ENCODE peak calls at places on chromosomes 5 and 9, in ten cellular contexts. One of them, this sample, is unnamed.

GRCh38 chr9:84381508-84381907 is 41.0 kb upstream of the SLC28A3 start:
- DNase-seq in T-helper 9 cell: no peak
- DNase-seq in RWPE1: no peak
- DNase-seq in Peyer's patch: no peak
- DNase-seq in stimulated activated CD8-positive, alpha-beta memory T cell treated with anti-CD3 and anti-CD28 coated beads, Interleukin-7, amount 100 ng/mL, for 24 hours: no peak
- DNase-seq in body of pancreas: no peak
- DNase-seq in dermis microvascular lymphatic vessel endothelial cell: no peak
- DNase-seq in HFF-Myc: no peak
- DNase-seq in NCI-H2029 treated with DMSO at 0.1 percent for 48 hours: no peak
- DNase-seq in ELR: no peak
- DNase-seq in this sample: no peak

GRCh38 chr5:80125962-80126480 is 90.9 kb downstream of the THBS4 start:
- DNase-seq in T-helper 9 cell: no peak
- DNase-seq in RWPE1: peak; percentile 29
- DNase-seq in Peyer's patch: no peak
- DNase-seq in stimulated activated CD8-positive, alpha-beta memory T cell treated with anti-CD3 and anti-CD28 coated beads, Interleukin-7, amount 100 ng/mL, for 24 hours: no peak
- DNase-seq in body of pancreas: no peak
- DNase-seq in dermis microvascular lymphatic vessel endothelial cell: no peak
- DNase-seq in HFF-Myc: peak; percentile 16
- DNase-seq in NCI-H2029 treated with DMSO at 0.1 percent for 48 hours: no peak
- DNase-seq in ELR: peak; percentile 90
- DNase-seq in this sample: peak; percentile 96

GRCh38 chr5:71475788-71476384 is 20.4 kb downstream of the BDP1 start:
- DNase-seq in T-helper 9 cell: no peak
- DNase-seq in RWPE1: peak; percentile 57
- DNase-seq in Peyer's patch: no peak
- DNase-seq in stimulated activated CD8-positive, alpha-beta memory T cell treated with anti-CD3 and anti-CD28 coated beads, Interleukin-7, amount 100 ng/mL, for 24 hours: no peak
- DNase-seq in body of pancreas: no peak
- DNase-seq in dermis microvascular lymphatic vessel endothelial cell: no peak
- DNase-seq in HFF-Myc: no peak
- DNase-seq in NCI-H2029 treated with DMSO at 0.1 percent for 48 hours: no peak
- DNase-seq in ELR: peak; percentile 54
- DNase-seq in this sample: peak; percentile 30

GRCh38 chr5:102286465-102286864 is 9.6 kb downstream of the SLCO4C1 start:
- DNase-seq in T-helper 9 cell: no peak
- DNase-seq in RWPE1: no peak
- DNase-seq in Peyer's patch: no peak
- DNase-seq in stimulated activated CD8-positive, alpha-beta memory T cell treated with anti-CD3 and anti-CD28 coated beads, Interleukin-7, amount 100 ng/mL, for 24 hours: no peak
- DNase-seq in body of pancreas: no peak
- DNase-seq in dermis microvascular lymphatic vessel endothelial cell: no peak
- DNase-seq in HFF-Myc: no peak
- DNase-seq in NCI-H2029 treated with DMSO at 0.1 percent for 48 hours: no peak
- DNase-seq in ELR: no peak
- DNase-seq in this sample: no peak

GRCh38 chr9:89185980-89186379 is 7.4 kb upstream of the SHC3 start:
- DNase-seq in T-helper 9 cell: no peak
- DNase-seq in RWPE1: no peak
- DNase-seq in Peyer's patch: no peak
- DNase-seq in stimulated activated CD8-positive, alpha-beta memory T cell treated with anti-CD3 and anti-CD28 coated beads, Interleukin-7, amount 100 ng/mL, for 24 hours: no peak
- DNase-seq in body of pancreas: no peak
- DNase-seq in dermis microvascular lymphatic vessel endothelial cell: no peak
- DNase-seq in HFF-Myc: no peak
- DNase-seq in NCI-H2029 treated with DMSO at 0.1 percent for 48 hours: no peak
- DNase-seq in ELR: peak; percentile 38
- DNase-seq in this sample: peak; percentile 19

GRCh38 chr9:127828262-127829031 is 25.8 kb downstream of the FPGS start:
- DNase-seq in T-helper 9 cell: no peak
- DNase-seq in RWPE1: peak; percentile 57
- DNase-seq in Peyer's patch: peak; percentile 80
- DNase-seq in stimulated activated CD8-positive, alpha-beta memory T cell treated with anti-CD3 and anti-CD28 coated beads, Interleukin-7, amount 100 ng/mL, for 24 hours: no peak
- DNase-seq in body of pancreas: peak; percentile 84
- DNase-seq in dermis microvascular lymphatic vessel endothelial cell: peak; percentile 39
- DNase-seq in HFF-Myc: peak; percentile 36
- DNase-seq in NCI-H2029 treated with DMSO at 0.1 percent for 48 hours: no peak
- DNase-seq in ELR: peak; percentile 76
- DNase-seq in this sample: peak; percentile 55

GRCh38 chr9:87512321-87512720 is 14.7 kb downstream of the DAPK1 start:
- DNase-seq in T-helper 9 cell: no peak
- DNase-seq in RWPE1: no peak
- DNase-seq in Peyer's patch: no peak
- DNase-seq in stimulated activated CD8-positive, alpha-beta memory T cell treated with anti-CD3 and anti-CD28 coated beads, Interleukin-7, amount 100 ng/mL, for 24 hours: no peak
- DNase-seq in body of pancreas: no peak
- DNase-seq in dermis microvascular lymphatic vessel endothelial cell: no peak
- DNase-seq in HFF-Myc: no peak
- DNase-seq in NCI-H2029 treated with DMSO at 0.1 percent for 48 hours: peak; percentile 91
- DNase-seq in ELR: no peak
- DNase-seq in this sample: no peak

GRCh38 chr5:9196403-9197224 is 349.3 kb downstream of the SEMA5A start:
- DNase-seq in T-helper 9 cell: no peak
- DNase-seq in RWPE1: peak; percentile 26
- DNase-seq in Peyer's patch: no peak
- DNase-seq in stimulated activated CD8-positive, alpha-beta memory T cell treated with anti-CD3 and anti-CD28 coated beads, Interleukin-7, amount 100 ng/mL, for 24 hours: no peak
- DNase-seq in body of pancreas: no peak
- DNase-seq in dermis microvascular lymphatic vessel endothelial cell: no peak
- DNase-seq in HFF-Myc: no peak
- DNase-seq in NCI-H2029 treated with DMSO at 0.1 percent for 48 hours: no peak
- DNase-seq in ELR: peak; percentile 93
- DNase-seq in this sample: peak; percentile 33

GRCh38 chr5:122183098-122183794 is 53.9 kb downstream of the ZNF474 start:
- DNase-seq in T-helper 9 cell: no peak
- DNase-seq in RWPE1: peak; percentile 87
- DNase-seq in Peyer's patch: no peak
- DNase-seq in stimulated activated CD8-positive, alpha-beta memory T cell treated with anti-CD3 and anti-CD28 coated beads, Interleukin-7, amount 100 ng/mL, for 24 hours: no peak
- DNase-seq in body of pancreas: peak; percentile 58
- DNase-seq in dermis microvascular lymphatic vessel endothelial cell: no peak
- DNase-seq in HFF-Myc: no peak
- DNase-seq in NCI-H2029 treated with DMSO at 0.1 percent for 48 hours: no peak
- DNase-seq in ELR: peak; percentile 89
- DNase-seq in this sample: peak; percentile 84

GRCh38 chr5:16568875-16569580 is 47.8 kb downstream of the RETREG1 start:
- DNase-seq in T-helper 9 cell: no peak
- DNase-seq in RWPE1: peak; percentile 62
- DNase-seq in Peyer's patch: no peak
- DNase-seq in stimulated activated CD8-positive, alpha-beta memory T cell treated with anti-CD3 and anti-CD28 coated beads, Interleukin-7, amount 100 ng/mL, for 24 hours: no peak
- DNase-seq in body of pancreas: peak; percentile 49
- DNase-seq in dermis microvascular lymphatic vessel endothelial cell: no peak
- DNase-seq in HFF-Myc: no peak
- DNase-seq in NCI-H2029 treated with DMSO at 0.1 percent for 48 hours: no peak
- DNase-seq in ELR: peak; percentile 55
- DNase-seq in this sample: peak; percentile 83

GRCh38 chr9:96486351-96487029 is 36.5 kb downstream of the HABP4 start:
- DNase-seq in T-helper 9 cell: no peak
- DNase-seq in RWPE1: no peak
- DNase-seq in Peyer's patch: no peak
- DNase-seq in stimulated activated CD8-positive, alpha-beta memory T cell treated with anti-CD3 and anti-CD28 coated beads, Interleukin-7, amount 100 ng/mL, for 24 hours: no peak
- DNase-seq in body of pancreas: peak; percentile 67
- DNase-seq in dermis microvascular lymphatic vessel endothelial cell: no peak
- DNase-seq in HFF-Myc: peak; percentile 77
- DNase-seq in NCI-H2029 treated with DMSO at 0.1 percent for 48 hours: no peak
- DNase-seq in ELR: peak; percentile 37
- DNase-seq in this sample: peak; percentile 82

GRCh38 chr5:35246411-35246810 is 16.1 kb upstream of the PRLR start:
- DNase-seq in T-helper 9 cell: no peak
- DNase-seq in RWPE1: no peak
- DNase-seq in Peyer's patch: no peak
- DNase-seq in stimulated activated CD8-positive, alpha-beta memory T cell treated with anti-CD3 and anti-CD28 coated beads, Interleukin-7, amount 100 ng/mL, for 24 hours: no peak
- DNase-seq in body of pancreas: peak; percentile 48
- DNase-seq in dermis microvascular lymphatic vessel endothelial cell: no peak
- DNase-seq in HFF-Myc: no peak
- DNase-seq in NCI-H2029 treated with DMSO at 0.1 percent for 48 hours: no peak
- DNase-seq in ELR: peak; percentile 21
- DNase-seq in this sample: no peak

GRCh38 chr5:95720094-95720793 is 10.9 kb upstream of the RHOBTB3 start:
- DNase-seq in T-helper 9 cell: no peak
- DNase-seq in RWPE1: no peak
- DNase-seq in Peyer's patch: no peak
- DNase-seq in stimulated activated CD8-positive, alpha-beta memory T cell treated with anti-CD3 and anti-CD28 coated beads, Interleukin-7, amount 100 ng/mL, for 24 hours: no peak
- DNase-seq in body of pancreas: peak; percentile 60
- DNase-seq in dermis microvascular lymphatic vessel endothelial cell: no peak
- DNase-seq in HFF-Myc: no peak
- DNase-seq in NCI-H2029 treated with DMSO at 0.1 percent for 48 hours: no peak
- DNase-seq in ELR: no peak
- DNase-seq in this sample: no peak

GRCh38 chr9:94950040-94950732 is 223.7 kb downstream of the AOPEP start:
- DNase-seq in T-helper 9 cell: no peak
- DNase-seq in RWPE1: no peak
- DNase-seq in Peyer's patch: no peak
- DNase-seq in stimulated activated CD8-positive, alpha-beta memory T cell treated with anti-CD3 and anti-CD28 coated beads, Interleukin-7, amount 100 ng/mL, for 24 hours: no peak
- DNase-seq in body of pancreas: peak; percentile 42
- DNase-seq in dermis microvascular lymphatic vessel endothelial cell: no peak
- DNase-seq in HFF-Myc: no peak
- DNase-seq in NCI-H2029 treated with DMSO at 0.1 percent for 48 hours: peak; percentile 66
- DNase-seq in ELR: no peak
- DNase-seq in this sample: no peak

GRCh38 chr5:104928906-104929520 is 1366.4 kb upstream of the NUDT12 start:
- DNase-seq in T-helper 9 cell: no peak
- DNase-seq in RWPE1: no peak
- DNase-seq in Peyer's patch: no peak
- DNase-seq in stimulated activated CD8-positive, alpha-beta memory T cell treated with anti-CD3 and anti-CD28 coated beads, Interleukin-7, amount 100 ng/mL, for 24 hours: no peak
- DNase-seq in body of pancreas: no peak
- DNase-seq in dermis microvascular lymphatic vessel endothelial cell: no peak
- DNase-seq in HFF-Myc: no peak
- DNase-seq in NCI-H2029 treated with DMSO at 0.1 percent for 48 hours: no peak
- DNase-seq in ELR: no peak
- DNase-seq in this sample: no peak

GRCh38 chr5:111772456-111772855 is 15.5 kb upstream of the NREP start:
- DNase-seq in T-helper 9 cell: no peak
- DNase-seq in RWPE1: no peak
- DNase-seq in Peyer's patch: no peak
- DNase-seq in stimulated activated CD8-positive, alpha-beta memory T cell treated with anti-CD3 and anti-CD28 coated beads, Interleukin-7, amount 100 ng/mL, for 24 hours: no peak
- DNase-seq in body of pancreas: no peak
- DNase-seq in dermis microvascular lymphatic vessel endothelial cell: no peak
- DNase-seq in HFF-Myc: no peak
- DNase-seq in NCI-H2029 treated with DMSO at 0.1 percent for 48 hours: no peak
- DNase-seq in ELR: peak; percentile 11
- DNase-seq in this sample: peak; percentile 44

GRCh38 chr5:136194611-136195010 is 1.6 kb upstream of the SMIM32 start:
- DNase-seq in T-helper 9 cell: no peak
- DNase-seq in RWPE1: no peak
- DNase-seq in Peyer's patch: no peak
- DNase-seq in stimulated activated CD8-positive, alpha-beta memory T cell treated with anti-CD3 and anti-CD28 coated beads, Interleukin-7, amount 100 ng/mL, for 24 hours: no peak
- DNase-seq in body of pancreas: no peak
- DNase-seq in dermis microvascular lymphatic vessel endothelial cell: no peak
- DNase-seq in HFF-Myc: no peak
- DNase-seq in NCI-H2029 treated with DMSO at 0.1 percent for 48 hours: no peak
- DNase-seq in ELR: no peak
- DNase-seq in this sample: no peak

GRCh38 chr5:73749485-73750270 is 123.7 kb downstream of the ARHGEF28 start:
- DNase-seq in T-helper 9 cell: no peak
- DNase-seq in RWPE1: no peak
- DNase-seq in Peyer's patch: no peak
- DNase-seq in stimulated activated CD8-positive, alpha-beta memory T cell treated with anti-CD3 and anti-CD28 coated beads, Interleukin-7, amount 100 ng/mL, for 24 hours: no peak
- DNase-seq in body of pancreas: no peak
- DNase-seq in dermis microvascular lymphatic vessel endothelial cell: no peak
- DNase-seq in HFF-Myc: no peak
- DNase-seq in NCI-H2029 treated with DMSO at 0.1 percent for 48 hours: no peak
- DNase-seq in ELR: no peak
- DNase-seq in this sample: no peak

GRCh38 chr9:109120204-109120789 is 550 bp upstream of the TMEM245 start:
- DNase-seq in T-helper 9 cell: no peak
- DNase-seq in RWPE1: no peak
- DNase-seq in Peyer's patch: no peak
- DNase-seq in stimulated activated CD8-positive, alpha-beta memory T cell treated with anti-CD3 and anti-CD28 coated beads, Interleukin-7, amount 100 ng/mL, for 24 hours: no peak
- DNase-seq in body of pancreas: no peak
- DNase-seq in dermis microvascular lymphatic vessel endothelial cell: no peak
- DNase-seq in HFF-Myc: no peak
- DNase-seq in NCI-H2029 treated with DMSO at 0.1 percent for 48 hours: no peak
- DNase-seq in ELR: peak; percentile 9
- DNase-seq in this sample: no peak

GRCh38 chr9:134162926-134163373 is 1.4 kb downstream of the RNU6ATAC start:
- DNase-seq in T-helper 9 cell: no peak
- DNase-seq in RWPE1: no peak
- DNase-seq in Peyer's patch: no peak
- DNase-seq in stimulated activated CD8-positive, alpha-beta memory T cell treated with anti-CD3 and anti-CD28 coated beads, Interleukin-7, amount 100 ng/mL, for 24 hours: no peak
- DNase-seq in body of pancreas: no peak
- DNase-seq in dermis microvascular lymphatic vessel endothelial cell: no peak
- DNase-seq in HFF-Myc: no peak
- DNase-seq in NCI-H2029 treated with DMSO at 0.1 percent for 48 hours: no peak
- DNase-seq in ELR: no peak
- DNase-seq in this sample: no peak

GRCh38 chr5:5799826-5800225 is 377.3 kb downstream of the ICE1 start:
- DNase-seq in T-helper 9 cell: no peak
- DNase-seq in RWPE1: no peak
- DNase-seq in Peyer's patch: no peak
- DNase-seq in stimulated activated CD8-positive, alpha-beta memory T cell treated with anti-CD3 and anti-CD28 coated beads, Interleukin-7, amount 100 ng/mL, for 24 hours: no peak
- DNase-seq in body of pancreas: no peak
- DNase-seq in dermis microvascular lymphatic vessel endothelial cell: no peak
- DNase-seq in HFF-Myc: no peak
- DNase-seq in NCI-H2029 treated with DMSO at 0.1 percent for 48 hours: no peak
- DNase-seq in ELR: no peak
- DNase-seq in this sample: no peak

GRCh38 chr9:113584728-113585442 is 121.4 kb downstream of the RGS3 start:
- DNase-seq in T-helper 9 cell: no peak
- DNase-seq in RWPE1: no peak
- DNase-seq in Peyer's patch: no peak
- DNase-seq in stimulated activated CD8-positive, alpha-beta memory T cell treated with anti-CD3 and anti-CD28 coated beads, Interleukin-7, amount 100 ng/mL, for 24 hours: no peak
- DNase-seq in body of pancreas: no peak
- DNase-seq in dermis microvascular lymphatic vessel endothelial cell: no peak
- DNase-seq in HFF-Myc: no peak
- DNase-seq in NCI-H2029 treated with DMSO at 0.1 percent for 48 hours: no peak
- DNase-seq in ELR: no peak
- DNase-seq in this sample: no peak